ENCODE peak calls at places on chromosomes 3 and 15, in ten cellular contexts. C is HL-60; F is AG20443; B is AG09309; H is progenitor cell of endocrine pancreas; Y is endodermal cell; N is kidney tubule cell; U is uterus; M is AG08396; T is activated CD8-positive, alpha-beta T cell treated with anti-CD3 and anti-CD28 coated beads for 36 hours. X is an unnamed sample.

GRCh38 chr3:123642957-123643330 is 58.1 kb upstream of the HACD2 start:
- DNase-seq in C (no peak), F (no peak), B (no peak), H (no peak), Y (no peak), N (no peak), U (no peak), M (no peak), T (no peak), X (no peak)

GRCh38 chr3:13612829-13613228 is 63.9 kb downstream of the FBLN2 start:
- DNase-seq in C (no peak), F (no peak), B (no peak), H (no peak), Y (no peak), N (peak; percentile 49), U (no peak), M (no peak), T (no peak), X (no peak)

GRCh38 chr3:116318370-116318769 is 126.9 kb downstream of the LSAMP start:
- DNase-seq in C (no peak), F (no peak), B (no peak), H (no peak), Y (no peak), N (no peak), U (no peak), M (no peak), T (no peak), X (peak; percentile 75)

GRCh38 chr15:63892794-63893441 is 59.2 kb upstream of the HERC1 start:
- DNase-seq in C (peak; percentile 87), F (no peak), B (no peak), H (no peak), Y (no peak), N (no peak), U (no peak), M (no peak), T (peak; percentile 97), X (no peak)

GRCh38 chr3:191476053-191476787 is 15.3 kb downstream of the PYDC2 start:
- DNase-seq in C (no peak), F (no peak), B (no peak), H (no peak), Y (no peak), N (peak; percentile 12), U (no peak), M (no peak), T (no peak), X (no peak)

GRCh38 chr15:31974855-31975421 is 55.4 kb upstream of the CHRNA7 start:
- DNase-seq in C (no peak), F (peak; percentile 40), B (no peak), H (peak; percentile 56), Y (peak; percentile 87), N (peak; percentile 40), U (no peak), M (peak; percentile 25), T (peak; percentile 32), X (peak; percentile 79)

GRCh38 chr3:48881652-48882114 is 17.0 kb downstream of the SLC25A20 start:
- DNase-seq in C (no peak), F (peak; percentile 9), B (no peak), H (no peak), Y (no peak), N (no peak), U (no peak), M (no peak), T (no peak), X (no peak)

GRCh38 chr3:197367081-197367780 is 68.8 kb upstream of the DLG1 start:
- DNase-seq in C (no peak), F (peak; percentile 54), B (no peak), H (no peak), Y (peak; percentile 77), N (peak; percentile 42), U (no peak), M (no peak), T (no peak), X (peak; percentile 87)

GRCh38 chr3:132083583-132084372 is 49.0 kb upstream of the CPNE4 start:
- DNase-seq in C (no peak), F (no peak), B (peak; percentile 8), H (no peak), Y (peak; percentile 39), N (peak; percentile 31), U (no peak), M (no peak), T (no peak), X (no peak)

GRCh38 chr15:69896606-69897005 is 201.1 kb downstream of the TLE3 start:
- DNase-seq in C (no peak), F (no peak), B (no peak), H (no peak), Y (no peak), N (peak; percentile 63), U (no peak), M (no peak), T (no peak), X (no peak)

GRCh38 chr3:152139651-152140050 is 129.1 kb upstream of the MBNL1 start:
- DNase-seq in C (no peak), F (no peak), B (no peak), H (no peak), Y (peak; percentile 55), N (no peak), U (no peak), M (no peak), T (no peak), X (no peak)

GRCh38 chr3:36649078-36649477 is 115.3 kb downstream of the DCLK3 start:
- DNase-seq in C (no peak), F (no peak), B (no peak), H (no peak), Y (no peak), N (peak; percentile 32), U (no peak), M (no peak), T (no peak), X (no peak)

GRCh38 chr3:37740471-37740870 is 121.2 kb upstream of the CTDSPL start:
- DNase-seq in C (no peak), F (no peak), B (no peak), H (no peak), Y (no peak), N (no peak), U (no peak), M (no peak), T (no peak), X (no peak)

GRCh38 chr3:134249935-134250716 is 533 bp downstream of the RYK start:
- DNase-seq in C (no peak), F (peak; percentile 81), B (no peak), H (peak; percentile 65), Y (peak; percentile 84), N (peak; percentile 66), U (peak; percentile 32), M (peak; percentile 79), T (peak; percentile 53), X (peak; percentile 67)

GRCh38 chr15:25247418-25248030 is 191.3 kb downstream of the UBE3A start:
- DNase-seq in C (no peak), F (no peak), B (no peak), H (no peak), Y (no peak), N (no peak), U (no peak), M (no peak), T (no peak), X (no peak)

GRCh38 chr3:71380096-71380495 is 203.4 kb downstream of the FOXP1 start:
- DNase-seq in C (no peak), F (no peak), B (no peak), H (no peak), Y (peak; percentile 59), N (peak; percentile 13), U (no peak), M (no peak), T (no peak), X (peak; percentile 11)